ENCODE peak calls at places on chromosomes 3 and 15, in four cellular contexts. I is SJSA1, F is cardiac muscle cell, Z is small intestine. W is an unnamed sample. For H3K36me3, the result is how much of the 10 kb centered on the place peaks cover.

GRCh38 chr3:144966560-144966959 is 994.9 kb downstream of the DIPK2A start:
- DNase-seq in I (no peak), F (no peak), Z (no peak), W (no peak)

GRCh38 chr3:107978116-107979057 is 112.4 kb downstream of the CD47 start:
- DNase-seq in I (no peak), F (no peak), Z (peak), W (no peak)

GRCh38 chr3:17422636-17423035 is 319.8 kb downstream of the TBC1D5 start:
- DNase-seq in Z (no peak), F (no peak), I (no peak), W (no peak)

GRCh38 chr15:25981114-25981513 is 118.0 kb upstream of the ATP10A start:
- DNase-seq in I (no peak), F (no peak), Z (no peak), W (no peak)

GRCh38 chr3:102132370-102132769 is 283.1 kb downstream of the NFKBIZ start:
- DNase-seq in I (no peak), Z (no peak), F (no peak), W (no peak)

GRCh38 chr15:98085003-98085639 is 124.6 kb downstream of the ARRDC4 start:
- DNase-seq in Z (peak), F (peak), I (no peak), W (peak)

GRCh38 chr15:79308874-79309273 is 2.0 kb upstream of the TMED3 start:
- DNase-seq in Z (no peak), F (no peak), I (no peak), W (no peak)

GRCh38 chr3:53189276-53189675 is 28.3 kb downstream of the PRKCD start:
- DNase-seq in F (no peak), I (no peak), Z (no peak), W (no peak)

GRCh38 chr15:22942306-22942855 is 37.8 kb downstream of the CYFIP1 start:
- DNase-seq in Z (no peak), F (no peak), I (no peak), W (no peak)

DNA sequence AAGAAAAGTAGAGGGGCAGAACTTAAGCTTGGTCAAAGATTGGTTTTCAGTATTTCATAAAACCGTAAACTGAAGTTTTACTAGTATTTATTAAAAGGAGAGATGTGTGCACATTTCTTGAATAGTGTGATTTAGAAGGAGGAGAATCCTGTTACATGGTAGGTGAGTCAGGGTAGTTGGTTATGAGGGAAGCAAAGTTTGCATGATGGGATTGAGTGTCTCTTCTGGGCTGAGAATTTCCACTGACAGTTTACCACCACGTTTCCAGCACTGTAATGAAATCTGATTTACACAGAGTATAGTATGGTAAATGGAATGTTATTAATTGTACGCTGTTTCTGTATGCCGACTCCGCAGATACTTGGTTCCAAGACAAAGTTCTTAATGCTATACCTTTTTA is 1.6 kb downstream of the NECTIN3 start:
- DNase-seq in Z (peak), I (no peak), F (peak), W (peak)
- H3K4me3 ChIP-seq in Z (peak), I (peak), F (peak), W (peak)

GRCh38 chr3:192991351-192991750 is 73.7 kb upstream of the MB21D2 start:
- DNase-seq in I (no peak), F (no peak), Z (no peak), W (no peak)
- H3K36me3 ChIP-seq in I (under half), F (under half), Z (under half), W (under half)

DNA sequence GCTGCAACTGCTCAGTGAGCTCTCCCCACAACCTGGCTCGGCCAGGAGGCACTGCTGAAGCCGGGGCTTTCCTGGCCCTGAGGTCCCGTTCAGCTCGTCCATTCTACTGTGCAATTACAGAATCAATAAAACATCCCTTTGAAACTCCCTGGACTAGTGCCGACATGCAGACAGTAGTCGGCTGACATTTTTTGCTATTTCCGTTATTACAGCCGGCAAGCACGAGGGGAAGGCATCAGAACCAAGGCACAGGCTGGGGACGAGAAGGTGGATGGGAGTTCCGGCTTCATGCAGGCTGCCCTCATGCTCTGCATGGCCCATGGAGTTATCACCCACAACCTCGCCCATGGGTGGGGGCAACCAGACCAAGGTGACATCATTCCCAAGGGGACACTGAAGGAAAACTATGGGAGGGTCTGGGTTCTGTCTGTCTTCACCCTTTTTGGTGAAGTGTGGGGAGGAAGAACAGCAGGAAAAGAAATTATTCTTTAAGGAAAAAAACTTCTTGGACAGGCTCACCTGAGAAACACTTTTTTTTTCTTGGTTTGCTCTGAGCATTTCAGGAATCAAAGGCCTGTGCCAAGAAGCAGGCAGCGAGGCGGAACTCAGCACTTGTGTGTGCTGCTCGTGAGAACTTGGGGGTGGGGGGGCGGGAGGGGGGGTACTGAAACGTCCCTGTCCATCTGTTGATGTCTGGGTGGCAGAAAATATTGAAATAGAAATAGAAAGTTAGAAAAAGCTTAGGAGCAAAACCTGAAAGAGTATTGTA is 154.5 kb downstream of the FOXP1 start:
- DNase-seq in F (no peak), I (no peak), Z (peak), W (no peak)
- H3K4me3 ChIP-seq in F (no peak), I (no peak), Z (no peak), W (peak)

GRCh38 chr15:82999905-83000671 is 11.4 kb downstream of the C15orf40 start:
- DNase-seq in I (peak), F (peak), Z (peak), W (peak)

GRCh38 chr15:82995076-82995475 is 9.1 kb downstream of the RAMAC start:
- DNase-seq in I (peak), Z (no peak), F (no peak), W (no peak)

GRCh38 chr15:82995938-82996337 is 9.9 kb downstream of the RAMAC start:
- DNase-seq in F (no peak), Z (no peak), I (no peak), W (no peak)

DNA sequence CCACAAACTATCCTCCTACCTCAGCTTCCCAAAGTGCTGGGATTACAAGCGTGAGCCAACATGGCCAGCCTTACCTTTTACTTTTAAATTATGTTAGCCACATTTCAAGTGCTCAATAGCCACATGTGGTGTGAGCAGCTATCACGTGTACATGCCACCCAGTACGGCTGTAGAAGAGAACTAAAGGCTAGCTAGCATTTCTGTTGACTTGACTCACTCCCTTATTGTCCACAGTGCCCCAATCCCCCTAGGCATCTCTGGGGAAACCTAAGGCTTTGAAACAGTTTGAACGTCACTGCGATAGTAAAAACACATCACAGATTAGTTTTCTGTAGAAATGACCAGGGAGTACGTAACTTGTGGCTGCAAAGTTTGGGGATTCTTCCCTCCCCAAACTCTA is 12.0 kb downstream of the C15orf40 start:
- DNase-seq in I (peak), Z (no peak), F (no peak), W (no peak)
- H3K36me3 ChIP-seq in I (under half), Z (under half), F (under half), W (under half)

DNA sequence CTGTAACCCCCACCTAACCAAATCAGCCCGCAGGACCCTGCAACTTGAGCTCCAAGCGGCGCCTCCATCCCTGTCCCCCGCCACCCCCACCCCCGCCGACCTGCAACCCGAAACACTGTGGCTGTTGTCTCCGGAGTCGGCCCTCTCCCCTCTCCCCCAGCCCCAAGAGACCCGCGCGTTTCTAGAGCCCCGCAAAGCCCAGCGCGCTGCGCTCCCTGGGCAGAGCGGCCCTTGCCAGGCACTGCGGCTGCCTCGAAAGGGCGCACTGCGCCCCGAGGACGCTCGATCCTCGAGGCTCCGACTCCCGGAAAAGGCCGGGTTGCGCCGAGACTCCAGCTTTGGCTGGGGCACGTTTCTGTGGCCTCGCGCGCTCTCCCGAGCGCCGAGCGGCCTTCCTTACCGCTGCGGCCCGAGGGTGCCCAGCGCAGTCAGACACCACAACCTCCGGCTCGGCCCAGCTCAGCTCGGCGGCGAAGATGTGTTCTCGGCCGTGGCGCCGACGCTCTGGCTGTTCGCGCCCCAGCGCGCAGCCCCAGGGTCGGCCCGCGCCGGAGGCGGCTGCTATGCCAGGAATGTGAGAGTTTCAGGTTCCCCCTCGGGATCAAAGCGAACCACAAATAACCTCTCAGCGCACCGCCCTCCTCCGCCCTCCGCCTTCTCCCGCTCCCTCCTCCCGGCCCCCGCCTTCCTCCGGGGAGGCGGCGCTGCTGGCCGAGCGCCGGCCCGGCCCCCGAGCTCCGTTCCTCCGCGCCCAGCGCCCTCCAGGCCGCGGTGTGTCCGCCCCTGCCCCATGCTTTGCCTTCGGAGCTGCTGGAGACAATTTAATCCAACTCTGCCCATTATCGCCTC is at the start of gene AMOTL2:
- DNase-seq in Z (peak), F (peak), I (peak), W (peak)
- H3K4me3 ChIP-seq in Z (peak), F (peak), I (peak), W (peak)

W was measured in adipocyte.